ENCODE peak calls at places on chromosomes 12 and 14, in seven cellular contexts. H is cardiac fibroblast, N is psoas muscle, J is brain microvascular endothelial cell, W is left ventricle myocardium inferior, Z is BJ, A is epithelial cell of esophagus. L is an unnamed sample.

GRCh38 chr14:49908433-49908782 is 15.5 kb downstream of the ARF6 start:
- DNase-seq in H (peak), N (no peak), J (no peak), W (no peak), Z (no peak), A (peak), L (no peak)

GRCh38 chr14:89171168-89171567 is 245.9 kb downstream of the FOXN3 start:
- DNase-seq in H (peak), N (no peak), J (no peak), W (no peak), Z (no peak), A (peak), L (no peak)

GRCh38 chr12:122480753-122481152 is 20.0 kb downstream of the ZCCHC8 start:
- DNase-seq in H (no peak), N (no peak), J (no peak), W (no peak), Z (no peak), A (no peak), L (no peak)

GRCh38 chr14:102901633-102902032 is 20.8 kb upstream of the AMN start:
- DNase-seq in H (no peak), N (no peak), J (no peak), W (no peak), Z (no peak), A (no peak), L (no peak)

GRCh38 chr14:77407158-77407557 is 16.2 kb downstream of the NOXRED1 start:
- DNase-seq in H (peak), N (no peak), J (no peak), W (no peak), Z (no peak), A (no peak), L (no peak)

GRCh38 chr12:126248871-126249403 is 1183.7 kb downstream of the AACS start:
- DNase-seq in H (peak), N (no peak), J (no peak), W (no peak), Z (no peak), A (no peak), L (no peak)

GRCh38 chr12:77488041-77488620 is 342.6 kb upstream of the NAV3 start:
- DNase-seq in H (peak), N (no peak), J (peak), W (no peak), Z (peak), A (no peak), L (no peak)

GRCh38 chr14:104095426-104096310 is 10.2 kb downstream of the ASPG start:
- DNase-seq in H (no peak), N (peak), J (no peak), W (no peak), Z (no peak), A (no peak), L (peak)

GRCh38 chr14:73738518-73739173 is 24.5 kb upstream of the PNMA1 start:
- DNase-seq in H (no peak), N (no peak), J (no peak), W (no peak), Z (no peak), A (no peak), L (no peak)

GRCh38 chr12:121263206-121263605 is 33.3 kb downstream of the CAMKK2 start:
- DNase-seq in H (no peak), N (no peak), J (no peak), W (no peak), Z (no peak), A (no peak), L (no peak)

GRCh38 chr14:92785601-92786426 is 8.3 kb upstream of the GOLGA5 start:
- DNase-seq in H (peak), N (no peak), J (peak), W (peak), Z (no peak), A (peak), L (no peak)

GRCh38 chr14:36271939-36272907 is 48.2 kb downstream of the MBIP start:
- DNase-seq in H (peak), N (no peak), J (no peak), W (no peak), Z (no peak), A (peak), L (peak)

GRCh38 chr12:3496964-3497363 is 6.0 kb downstream of the PRMT8 start:
- DNase-seq in H (no peak), N (no peak), J (no peak), W (no peak), Z (no peak), A (peak), L (no peak)

GRCh38 chr14:56098021-56098420 is 20.2 kb upstream of the PELI2 start:
- DNase-seq in H (no peak), N (no peak), J (no peak), W (no peak), Z (no peak), A (peak), L (no peak)

GRCh38 chr12:109880938-109881337 is 597 bp upstream of the GLTP start:
- DNase-seq in H (no peak), N (no peak), J (no peak), W (no peak), Z (no peak), A (peak), L (no peak)

GRCh38 chr14:93005838-93006237 is 82.9 kb downstream of the CHGA start:
- DNase-seq in H (no peak), N (no peak), J (no peak), W (no peak), Z (no peak), A (peak), L (no peak)

GRCh38 chr12:66405395-66405794 is 103.1 kb downstream of the HELB start:
- DNase-seq in H (peak), N (no peak), J (peak), W (no peak), Z (peak), A (peak), L (no peak)

GRCh38 chr14:61498303-61498702 is 176.9 kb downstream of the PRKCH start:
- DNase-seq in H (peak), N (no peak), J (peak), W (no peak), Z (no peak), A (no peak), L (no peak)

GRCh38 chr12:108779998-108780688 is 48.8 kb upstream of the CORO1C start:
- DNase-seq in H (no peak), N (no peak), J (no peak), W (no peak), Z (peak), A (no peak), L (no peak)

GRCh38 chr14:99137913-99138571 is 134.0 kb downstream of the BCL11B start:
- DNase-seq in H (no peak), N (no peak), J (no peak), W (no peak), Z (no peak), A (no peak), L (no peak)

GRCh38 chr12:49026678-49027480 is 8.3 kb upstream of the PRKAG1 start:
- DNase-seq in H (no peak), N (no peak), J (no peak), W (no peak), Z (no peak), A (no peak), L (no peak)

GRCh38 chr14:65356327-65356836 is 56.1 kb upstream of the FUT8 start:
- DNase-seq in H (peak), N (no peak), J (peak), W (no peak), Z (peak), A (peak), L (no peak)

GRCh38 chr12:6205144-6205539 is 4.9 kb downstream of the CD9 start:
- DNase-seq in H (no peak), N (peak), J (no peak), W (peak), Z (no peak), A (no peak), L (no peak)

GRCh38 chr12:42696424-42697149 is 107.0 kb upstream of the PRICKLE1 start:
- DNase-seq in H (peak), N (peak), J (peak), W (peak), Z (no peak), A (no peak), L (peak)

GRCh38 chr12:24708718-24709117 is 240.2 kb downstream of the BCAT1 start:
- DNase-seq in H (no peak), N (no peak), J (no peak), W (no peak), Z (no peak), A (no peak), L (no peak)

GRCh38 chr14:24284501-24285035 is 13.2 kb upstream of the RABGGTA start:
- DNase-seq in H (no peak), N (no peak), J (no peak), W (no peak), Z (no peak), A (no peak), L (no peak)

GRCh38 chr14:24283796-24284460 is 12.5 kb upstream of the RABGGTA start:
- DNase-seq in H (no peak), N (no peak), J (no peak), W (no peak), Z (no peak), A (peak), L (no peak)

GRCh38 chr14:24286996-24287395 is 12.6 kb downstream of the DHRS1 start:
- DNase-seq in H (no peak), N (no peak), J (no peak), W (no peak), Z (no peak), A (no peak), L (no peak)

GRCh38 chr14:24282736-24283135 is 11.3 kb upstream of the RABGGTA start:
- DNase-seq in H (no peak), N (no peak), J (no peak), W (no peak), Z (no peak), A (no peak), L (no peak)

DNA sequence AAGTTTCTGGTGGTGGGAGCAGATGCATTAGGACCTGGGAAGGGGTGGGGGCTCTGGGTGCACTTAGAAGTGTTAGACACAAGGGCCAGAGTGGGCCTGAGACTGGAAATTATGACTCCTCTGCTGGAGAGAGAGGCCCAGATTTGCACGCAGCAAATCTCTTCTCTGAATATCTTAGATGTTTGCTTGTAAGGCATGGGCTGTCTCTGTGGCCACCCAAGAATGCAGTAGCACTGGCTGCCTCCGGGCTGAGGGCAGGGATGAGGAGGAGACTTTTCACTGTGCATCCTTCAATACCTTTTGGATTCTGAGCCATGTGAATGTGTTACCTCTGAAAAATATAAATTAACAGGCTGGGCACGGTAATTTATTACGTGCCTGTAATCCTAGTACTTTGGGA is 14.0 kb upstream of the RABGGTA start:
- DNase-seq in H (no peak), N (no peak), J (no peak), W (no peak), Z (no peak), A (peak), L (no peak)
- TF ChIP-seq CTCF in H (no peak), N (no peak), J (no peak), W (no peak), Z (no peak), A (peak), L (no peak)

DNA sequence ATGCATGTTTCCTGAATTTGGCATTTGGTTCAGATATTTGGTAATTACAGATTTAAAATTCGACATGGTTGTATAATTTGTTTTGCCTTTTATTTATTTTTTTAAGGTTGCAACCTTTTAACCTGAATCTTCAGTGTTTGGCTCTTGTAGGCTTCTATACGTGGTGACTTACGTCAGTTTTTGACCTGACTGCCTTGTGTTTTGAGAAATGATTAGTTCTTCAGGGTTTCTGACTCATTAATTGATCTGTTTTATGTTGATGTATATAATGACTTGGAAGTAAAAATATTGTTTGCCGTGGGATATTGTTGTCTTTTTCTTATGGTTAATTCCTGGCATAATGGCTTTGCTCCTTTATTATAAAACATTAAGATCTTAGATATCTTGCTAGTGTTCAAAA is 2.4 kb downstream of the RASSF8 start:
- DNase-seq in H (no peak), N (no peak), J (no peak), W (no peak), Z (no peak), A (no peak), L (no peak)
- H3K4me3 ChIP-seq in H (peak), N (peak), J (peak), W (peak), Z (peak), A (no peak), L (peak)

DNA sequence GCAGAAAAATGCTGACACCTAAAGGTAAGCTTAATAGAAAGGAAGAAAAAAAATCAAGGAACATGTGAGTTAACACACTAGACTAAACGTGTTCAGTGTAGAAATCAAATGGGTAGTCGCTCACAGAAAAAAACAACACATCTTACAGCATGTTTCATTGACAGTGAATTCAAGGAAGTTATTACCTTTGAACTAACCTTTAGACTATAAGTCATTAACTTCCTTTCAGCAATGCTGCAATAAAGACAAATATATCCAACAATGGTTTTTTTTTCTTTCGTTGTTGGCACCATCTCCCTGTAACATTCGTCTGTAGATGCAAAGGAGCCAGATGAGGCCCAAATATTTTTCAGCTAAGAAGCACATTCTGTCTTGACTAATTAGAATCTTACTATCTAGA is 31.0 kb downstream of the RTRAF start:
- DNase-seq in H (no peak), N (no peak), J (no peak), W (no peak), Z (no peak), A (no peak), L (no peak)
- TF ChIP-seq CTCF in H (no peak), N (no peak), J (no peak), W (no peak), Z (no peak), A (no peak), L (no peak)

DNA sequence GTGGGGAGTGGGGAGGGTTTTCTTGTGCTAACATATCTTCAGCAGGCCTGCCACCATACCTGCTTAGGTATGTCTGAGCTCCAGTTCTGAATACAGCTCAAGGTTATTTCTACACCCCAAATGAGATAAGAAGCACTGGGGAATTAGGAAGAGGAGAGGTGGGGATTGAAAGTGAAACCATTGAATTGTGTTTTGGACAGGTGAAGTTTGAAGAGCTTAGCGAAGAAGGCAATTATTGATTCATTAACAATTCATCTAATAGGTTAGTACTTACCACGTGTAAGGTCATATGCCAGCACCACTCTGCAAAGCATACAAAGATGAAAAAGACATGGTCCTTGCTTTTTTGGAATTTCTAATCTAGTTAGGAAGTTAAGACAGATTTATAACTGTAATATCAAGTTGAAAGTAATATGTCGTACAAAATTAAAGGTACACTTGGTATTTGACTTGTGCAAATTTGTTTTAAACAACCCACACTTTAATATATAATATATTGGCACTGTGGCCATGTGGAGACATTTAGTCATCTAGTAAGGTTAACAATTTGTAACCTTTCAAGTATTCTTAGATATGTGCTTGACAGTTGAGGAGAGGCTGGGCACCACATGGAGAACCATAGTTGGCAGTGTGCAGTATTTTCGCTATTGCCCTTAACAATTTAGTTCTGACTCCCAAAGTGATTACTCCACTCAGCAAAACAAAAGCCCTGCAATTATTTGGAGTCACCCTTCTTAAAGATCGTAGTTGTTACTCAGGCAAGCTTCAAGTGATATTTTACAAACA is 3.6 kb downstream of the SMCO3 start:
- DNase-seq in H (no peak), N (no peak), J (no peak), W (no peak), Z (no peak), A (no peak), L (no peak)
- H3K4me3 ChIP-seq in H (no peak), N (no peak), J (no peak), W (no peak), Z (no peak), A (no peak), L (no peak)

DNA sequence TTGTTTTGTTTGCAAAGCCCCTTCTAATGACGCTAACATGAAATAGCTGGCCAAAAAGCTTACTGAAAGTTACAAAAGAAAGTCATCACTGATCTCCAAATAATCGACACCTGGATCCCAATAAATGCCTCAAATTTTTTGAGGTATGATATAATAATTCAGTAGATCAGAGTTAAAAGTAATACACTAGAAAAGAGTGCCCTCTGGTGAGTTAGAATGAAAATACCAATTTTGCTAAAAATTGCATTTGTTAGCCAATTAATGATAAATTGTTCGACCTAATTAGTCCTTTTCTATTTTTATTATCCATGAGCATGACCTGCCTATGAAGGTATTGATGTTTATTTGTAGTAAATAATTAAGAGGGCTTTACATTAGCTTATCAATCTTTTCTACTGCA is 78.6 kb downstream of the CEP128 start:
- DNase-seq in H (peak), N (no peak), J (no peak), W (no peak), Z (no peak), A (no peak), L (no peak)
- TF ChIP-seq CTCF in H (no peak), N (no peak), J (peak), W (no peak), Z (peak), A (no peak), L (no peak)

GRCh38 chr14:51575225-51576111 is 76.2 kb upstream of the FRMD6 start:
- DNase-seq in H (no peak), N (no peak), J (no peak), W (peak), Z (peak), A (no peak), L (no peak)

GRCh38 chr14:51573607-51574006 is 78.1 kb upstream of the FRMD6 start:
- DNase-seq in H (no peak), N (no peak), J (no peak), W (no peak), Z (no peak), A (no peak), L (no peak)

GRCh38 chr14:51574009-51574408 is 77.7 kb upstream of the FRMD6 start:
- DNase-seq in H (no peak), N (no peak), J (no peak), W (no peak), Z (no peak), A (no peak), L (no peak)

GRCh38 chr14:51576899-51577298 is 74.8 kb upstream of the FRMD6 start:
- DNase-seq in H (peak), N (no peak), J (peak), W (no peak), Z (peak), A (peak), L (no peak)

GRCh38 chr14:51576112-51576420 is 75.6 kb upstream of the FRMD6 start:
- DNase-seq in H (peak), N (no peak), J (peak), W (no peak), Z (no peak), A (no peak), L (no peak)
- H3K4me3 ChIP-seq in H (no peak), N (no peak), J (no peak), W (no peak), Z (no peak), A (no peak), L (no peak)

GRCh38 chr12:21699851-21700250 is 42.2 kb upstream of the LDHB start:
- DNase-seq in H (no peak), N (no peak), J (no peak), W (no peak), Z (no peak), A (no peak), L (no peak)

GRCh38 chr12:21704847-21705246 is 47.2 kb upstream of the LDHB start:
- DNase-seq in H (no peak), N (no peak), J (no peak), W (no peak), Z (no peak), A (no peak), L (no peak)
- TF ChIP-seq CTCF in H (no peak), N (no peak), J (no peak), W (no peak), Z (no peak), A (no peak), L (no peak)

L was measured in lower lobe of right lung.